ENCODE peak calls at places on chromosomes 1 and 21, in four cellular contexts. X is HCT116, Q is HepG2, T is SK-N-SH. E is an unnamed sample.

GRCh38 chr1:193558491-193559028 is 372.1 kb upstream of the B3GALT2 start:
- DNase-seq in T (no peak), Q (no peak), X (peak; percentile 61), E (no peak)

GRCh38 chr1:184982002-184982954 is 8.0 kb upstream of the NIBAN1 start:
- DNase-seq in X (peak; percentile 37), T (peak; percentile 65), Q (peak; percentile 42), E (peak; percentile 59)

GRCh38 chr1:106222415-106222814 is 834.1 kb upstream of the PRMT6 start:
- DNase-seq in T (no peak), Q (no peak), X (no peak), E (no peak)

GRCh38 chr1:52056110-52056936 is at the start of gene BTF3L4:
- DNase-seq in T (peak; percentile 93), Q (peak; percentile 91), X (peak; percentile 83), E (peak; percentile 71)

GRCh38 chr1:23751050-23751814 is 8.0 kb downstream of the ELOA start:
- DNase-seq in Q (peak; percentile 67), X (peak; percentile 21), T (peak; percentile 67), E (no peak)

GRCh38 chr1:86380257-86380861 is 15.8 kb downstream of the ODF2L start:
- DNase-seq in Q (peak; percentile 55), T (peak; percentile 41), X (peak; percentile 71), E (peak; percentile 73)

GRCh38 chr1:110087812-110088738 is 17.6 kb upstream of the ALX3 start:
- DNase-seq in X (peak; percentile 31), T (peak; percentile 84), Q (peak; percentile 54), E (peak; percentile 20)

GRCh38 chr1:44842763-44843655 is at the start of gene PTCH2:
- DNase-seq in X (no peak), Q (peak; percentile 55), T (peak; percentile 98), E (no peak)

GRCh38 chr1:229368347-229368746 is 25.5 kb upstream of the CCSAP start:
- DNase-seq in X (no peak), T (no peak), Q (no peak), E (no peak)

GRCh38 chr1:51564124-51564523 is 45.1 kb upstream of the EPS15 start:
- DNase-seq in Q (no peak), T (no peak), X (no peak), E (no peak)

GRCh38 chr1:38045431-38046332 is 911 bp downstream of the POU3F1 start:
- DNase-seq in Q (no peak), X (no peak), T (peak; percentile 55), E (no peak)

GRCh38 chr1:15830284-15830657 is 17.2 kb upstream of the SPEN start:
- DNase-seq in X (no peak), Q (no peak), T (no peak), E (no peak)

GRCh38 chr1:15820478-15820877 is 13.0 kb upstream of the UQCRHL start:
- DNase-seq in X (no peak), Q (no peak), T (no peak), E (no peak)

GRCh38 chr1:15826810-15827507 is 19.5 kb upstream of the UQCRHL start:
- DNase-seq in T (no peak), X (no peak), Q (no peak), E (no peak)

GRCh38 chr1:15825800-15826199 is 18.4 kb upstream of the UQCRHL start:
- DNase-seq in X (no peak), Q (no peak), T (no peak), E (no peak)
- TF ChIP-seq POLR2AphosphoS5 in X (no peak), Q (no peak), T (no peak), E (no peak)

DNA sequence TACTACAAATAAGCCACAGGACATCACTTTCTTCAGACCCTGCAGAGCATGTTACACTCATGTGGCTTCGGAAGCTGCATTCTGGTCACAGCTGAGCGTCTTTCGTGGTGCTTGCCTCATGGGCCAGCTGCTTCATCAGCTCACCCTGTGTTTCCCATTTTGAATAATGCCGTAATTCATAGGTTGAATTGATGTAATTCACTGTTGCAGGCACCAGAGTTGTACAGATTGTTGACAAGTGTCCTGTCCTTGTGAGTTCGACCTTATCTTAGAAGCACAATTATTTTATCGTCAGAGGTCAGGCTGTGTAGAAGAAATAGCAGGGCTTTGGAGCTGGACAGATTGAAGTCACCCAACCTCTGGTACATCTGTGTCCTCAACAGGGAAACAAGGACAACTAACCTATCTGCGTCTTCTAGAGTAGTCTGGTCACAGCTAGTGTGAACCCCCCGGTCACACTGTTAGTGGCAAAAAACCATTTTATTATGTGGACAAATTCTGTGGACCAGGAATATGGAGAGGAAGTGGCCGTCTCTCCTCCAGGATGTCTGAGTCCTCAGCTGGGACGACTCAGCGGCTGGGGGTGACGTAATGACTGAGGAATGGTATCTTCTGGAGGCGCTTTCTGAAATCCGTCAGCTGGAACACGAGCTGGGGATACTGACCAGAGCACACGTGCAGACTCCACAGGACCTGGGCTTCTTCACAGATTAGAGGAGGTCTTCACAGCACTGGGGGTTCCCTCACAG is 17.8 kb downstream of the PKNOX1 start:
- DNase-seq in Q (no peak), X (no peak), T (no peak), E (no peak)
- TF ChIP-seq SIN3A in Q (no peak), X (no peak), T (no peak), E (no peak)

DNA sequence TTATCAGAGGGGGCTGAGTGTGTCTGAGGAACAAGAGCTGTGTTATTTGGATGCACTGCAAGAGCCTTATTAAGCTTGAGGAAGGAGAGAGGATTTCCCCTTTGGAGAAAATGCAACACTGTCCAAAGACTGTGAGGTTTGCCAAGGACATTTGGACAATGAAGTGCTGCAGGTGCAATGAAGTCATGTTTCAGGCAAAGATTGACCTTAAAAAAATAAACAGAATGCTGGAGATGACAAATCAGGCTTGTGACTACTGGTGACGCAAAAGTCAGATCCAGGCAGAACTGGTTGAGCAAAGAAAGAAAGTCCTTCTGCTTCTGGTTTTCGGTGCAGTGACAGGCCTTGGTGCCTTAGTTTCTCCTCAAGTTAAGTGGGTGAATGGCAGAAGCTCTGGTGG is 125.2 kb upstream of the KIAA0040 start:
- DNase-seq in Q (no peak), X (no peak), T (no peak), E (no peak)
- TF ChIP-seq POLR2AphosphoS5 in Q (no peak), X (no peak), T (no peak), E (no peak)

DNA sequence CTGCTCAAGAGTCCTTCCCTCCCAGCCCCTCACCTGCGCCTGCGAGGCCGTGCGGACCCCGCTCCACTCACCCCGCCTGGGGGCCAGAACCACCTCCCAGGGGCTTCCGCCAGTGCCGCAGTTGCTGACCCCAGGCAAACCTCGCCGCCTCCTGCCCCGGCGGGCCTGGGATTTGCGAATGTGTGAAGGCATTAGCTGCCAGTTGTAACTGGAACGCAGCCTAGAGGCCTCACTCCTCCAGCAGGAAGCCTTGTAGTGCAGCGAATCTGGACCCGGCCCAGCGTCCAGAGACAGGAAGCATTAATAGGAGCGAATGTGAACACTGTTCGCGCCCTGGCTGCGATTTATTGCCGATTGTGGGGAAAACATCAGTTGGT is 140.9 kb upstream of the ARHGEF16 start:
- DNase-seq in Q (no peak), T (no peak), X (no peak), E (no peak)
- TF ChIP-seq SIN3A in Q (no peak), T (no peak), X (no peak), E (no peak)